ENCODE peak calls at places on chromosome 10, in nine cellular contexts. F is lower leg skin; U is Calu3; K is fibroblast of villous mesenchyme; Y is IMR-90; L is brain microvascular endothelial cell; I is GM12865; G is A549; R is CD4-positive, alpha-beta T cell. N is an unnamed sample.

GRCh38 chr10:64468219-64468618 is 947.0 kb downstream of the REEP3 start:
- DNase-seq in F (no peak), U (peak), K (no peak), Y (no peak), L (no peak), I (no peak), G (no peak), R (no peak), N (no peak)

GRCh38 chr10:77186936-77187335 is 450.7 kb downstream of the KCNMA1 start:
- DNase-seq in F (no peak), U (no peak), K (no peak), Y (peak), L (no peak), I (no peak), G (no peak), R (no peak), N (no peak)

GRCh38 chr10:122019414-122019975 is 30.5 kb downstream of the TACC2 start:
- DNase-seq in F (peak), U (peak), K (no peak), Y (no peak), L (no peak), I (no peak), G (no peak), R (no peak), N (no peak)

GRCh38 chr10:44935201-44935960 is 24.2 kb upstream of the RASSF4 start:
- DNase-seq in F (peak), U (peak), K (peak), Y (peak), L (peak), I (no peak), G (no peak), R (no peak), N (no peak)

GRCh38 chr10:116765549-116766162 is 23.3 kb upstream of the HSPA12A start:
- DNase-seq in F (no peak), U (peak), K (no peak), Y (no peak), L (no peak), I (peak), G (no peak), R (no peak), N (no peak)

GRCh38 chr10:124992462-124993344 is 50.8 kb downstream of the ZRANB1 start:
- DNase-seq in F (peak), U (peak), K (peak), Y (peak), L (peak), I (peak), G (no peak), R (no peak), N (no peak)

GRCh38 chr10:78869508-78870439 is 199.0 kb upstream of the ZMIZ1 start:
- DNase-seq in F (no peak), U (no peak), K (no peak), Y (no peak), L (no peak), I (no peak), G (no peak), R (no peak), N (no peak)

GRCh38 chr10:18571076-18571475 is 80.3 kb downstream of the NSUN6 start:
- DNase-seq in F (no peak), U (no peak), K (no peak), Y (no peak), L (no peak), I (no peak), G (no peak), R (no peak), N (no peak)

GRCh38 chr10:26621889-26622681 is 75.4 kb upstream of the PDSS1 start:
- DNase-seq in F (peak), U (peak), K (no peak), Y (peak), L (no peak), I (peak), G (peak), R (no peak), N (no peak)

GRCh38 chr10:811781-812180 is 119.7 kb downstream of the LARP4B start:
- DNase-seq in F (no peak), U (no peak), K (no peak), Y (no peak), L (no peak), I (no peak), G (no peak), R (no peak), N (no peak)

GRCh38 chr10:811379-811778 is 120.1 kb downstream of the LARP4B start:
- DNase-seq in F (no peak), U (no peak), K (no peak), Y (no peak), L (no peak), I (no peak), G (no peak), R (no peak), N (no peak)

GRCh38 chr10:809671-810350 is 120.3 kb upstream of the DIP2C start:
- DNase-seq in F (no peak), U (no peak), K (no peak), Y (no peak), L (no peak), I (no peak), G (no peak), R (no peak), N (no peak)

GRCh38 chr10:812787-813186 is 118.7 kb downstream of the LARP4B start:
- DNase-seq in F (no peak), U (no peak), K (no peak), Y (no peak), L (no peak), I (no peak), G (no peak), R (no peak), N (no peak)

GRCh38 chr10:810351-810846 is 120.9 kb upstream of the DIP2C start:
- DNase-seq in F (no peak), U (no peak), K (no peak), Y (peak), L (no peak), I (no peak), G (no peak), R (no peak), N (no peak)
- TF ChIP-seq CTCF in F (no peak), U (no peak), K (peak), Y (peak), L (peak), I (peak), G (peak), R (no peak), N (no peak)

GRCh38 chr10:86684305-86684704 is 16.0 kb downstream of the LDB3 start:
- DNase-seq in F (no peak), U (peak), K (peak), Y (peak), L (peak), I (no peak), G (no peak), R (no peak), N (no peak)
- TF ChIP-seq CTCF in F (no peak), U (no peak), K (peak), Y (peak), L (peak), I (no peak), G (peak), R (no peak), N (no peak)

DNA sequence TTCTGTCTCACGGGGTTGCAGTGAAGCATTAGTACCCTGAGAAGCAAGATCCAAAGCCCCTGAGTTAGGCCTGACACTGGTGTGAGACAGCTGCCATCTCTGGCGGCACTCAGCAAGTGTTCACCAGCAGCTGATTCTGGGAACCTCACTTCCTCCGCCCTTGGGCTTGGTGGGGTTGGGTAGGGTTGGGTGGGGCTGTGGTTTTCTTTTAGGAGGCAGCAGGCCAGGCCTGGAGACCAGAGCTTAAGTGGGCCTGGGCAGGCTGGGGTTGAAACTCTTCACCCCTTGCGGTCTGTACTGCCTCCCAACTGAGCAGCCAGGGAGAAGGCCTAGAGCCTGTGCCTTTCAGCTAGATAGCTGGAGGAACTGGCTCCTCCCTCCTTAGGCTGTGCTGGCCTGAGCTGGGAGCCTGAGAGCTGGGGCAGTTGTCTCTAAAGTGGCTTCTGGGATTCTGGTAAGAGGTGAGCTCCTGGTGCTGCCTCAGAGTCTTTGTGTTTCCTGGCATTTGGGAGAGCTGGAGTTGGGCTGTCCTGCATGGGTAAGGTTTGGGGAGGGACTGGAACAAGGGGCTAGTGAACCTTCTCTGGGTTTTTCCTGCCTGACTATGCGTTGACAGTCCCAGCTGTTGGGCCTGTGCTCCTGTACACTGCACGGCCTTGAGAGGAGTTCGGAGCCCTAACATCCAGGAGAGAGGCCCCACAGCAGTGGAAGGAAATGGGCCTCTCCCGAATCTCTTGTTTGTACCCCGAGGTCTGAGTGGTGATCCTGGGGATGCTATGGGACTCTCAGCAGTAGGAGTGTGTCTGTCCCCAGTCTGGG is 5.1 kb downstream of the TSPAN14 start:
- DNase-seq in F (peak), U (peak), K (peak), Y (no peak), L (no peak), I (peak), G (no peak), R (peak), N (no peak)
- TF ChIP-seq CTCF in F (no peak), U (no peak), K (no peak), Y (no peak), L (peak), I (peak), G (no peak), R (no peak), N (no peak)

DNA sequence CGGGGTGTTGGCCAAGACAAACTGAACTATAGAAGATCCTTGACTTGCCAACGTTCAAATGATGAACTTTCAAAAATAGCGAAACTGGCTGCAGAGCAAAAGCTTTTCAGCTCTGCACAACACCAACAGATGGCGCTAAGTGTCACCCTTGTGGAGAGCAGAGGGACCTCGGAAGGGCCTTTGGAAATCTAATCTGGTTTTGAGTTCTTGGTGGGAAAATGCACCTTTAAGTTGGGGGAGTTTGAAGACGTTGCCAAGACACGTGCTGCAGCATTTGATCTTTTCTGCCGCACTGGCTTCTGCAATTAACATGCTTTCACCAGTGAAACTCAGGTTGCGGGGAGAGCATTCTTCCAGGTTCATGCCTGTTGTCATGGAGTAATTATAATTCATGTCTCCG is 26.3 kb upstream of the WDR11 start:
- DNase-seq in F (no peak), U (peak), K (peak), Y (no peak), L (no peak), I (peak), G (peak), R (no peak), N (no peak)
- TF ChIP-seq CTCF in F (no peak), U (peak), K (peak), Y (peak), L (peak), I (peak), G (peak), R (no peak), N (no peak)

DNA sequence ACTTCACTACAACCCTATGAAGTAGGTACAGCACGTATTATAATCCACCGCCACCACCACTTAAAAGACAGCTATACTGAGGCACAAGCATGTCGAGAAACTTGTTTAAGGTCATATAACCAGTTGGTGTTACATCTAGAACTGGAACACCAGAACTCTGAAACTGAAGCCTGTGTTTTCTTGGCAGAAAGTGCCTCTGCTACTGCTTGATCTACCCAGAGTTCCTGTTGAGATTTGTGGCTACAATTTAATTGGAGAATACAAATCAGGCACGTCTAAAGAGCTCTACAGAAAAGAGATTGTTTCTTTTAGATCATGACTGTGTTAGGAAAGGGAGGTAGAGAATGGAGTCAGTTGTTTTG is 4.3 kb upstream of the ADD3 start:
- DNase-seq in F (no peak), U (no peak), K (no peak), Y (no peak), L (no peak), I (no peak), G (no peak), R (no peak), N (no peak)
- TF ChIP-seq CTCF in F (no peak), U (no peak), K (no peak), Y (no peak), L (no peak), I (no peak), G (no peak), R (no peak), N (no peak)

N was measured in natural killer cell.